ENCODE peak calls at places on chromosomes 12 and 14, in five cellular contexts. G is fibroblast of mammary gland, N is psoas muscle, Y is astrocyte of the spinal cord, R is RWPE2. O is an unnamed sample.

GRCh38 chr14:67999693-68000384 is 180.3 kb downstream of the RAD51B start:
- DNase-seq in Y (peak; percentile 81), G (peak; percentile 82), N (no peak), R (no peak), O (peak; percentile 60)

GRCh38 chr14:36129181-36129580 is 47.3 kb downstream of the PTCSC3 start:
- DNase-seq in G (no peak), N (no peak), Y (peak; percentile 5), R (no peak), O (peak; percentile 85)

GRCh38 chr12:111597731-111598636 is 1.1 kb downstream of the ATXN2 start:
- DNase-seq in N (peak; percentile 69), G (no peak), R (peak; percentile 54), Y (peak; percentile 29), O (peak; percentile 35)

GRCh38 chr12:115473257-115473956 is 789.4 kb upstream of the TBX3 start:
- DNase-seq in N (no peak), G (no peak), Y (no peak), R (no peak), O (peak; percentile 35)

GRCh38 chr12:24470050-24470449 is 478.9 kb downstream of the BCAT1 start:
- DNase-seq in R (no peak), N (no peak), Y (no peak), G (peak; percentile 72), O (peak; percentile 11)

GRCh38 chr12:89225401-89225800 is 126.9 kb downstream of the DUSP6 start:
- DNase-seq in G (peak; percentile 90), Y (peak; percentile 76), R (peak; percentile 74), N (no peak), O (peak; percentile 97)

GRCh38 chr14:72500234-72500838 is 393.6 kb downstream of the DPF3 start:
- DNase-seq in N (no peak), R (no peak), Y (no peak), G (peak; percentile 10), O (no peak)

GRCh38 chr14:104591506-104592291 is 12.1 kb downstream of the C14orf180 start:
- DNase-seq in R (no peak), Y (no peak), N (peak; percentile 36), G (no peak), O (no peak)

GRCh38 chr12:3698218-3698974 is 54.5 kb downstream of the CRACR2A start:
- DNase-seq in N (no peak), Y (peak; percentile 92), G (peak; percentile 97), R (no peak), O (peak; percentile 87)

GRCh38 chr12:9796916-9797315 is 30.4 kb upstream of the KLRF1 start:
- DNase-seq in Y (no peak), N (no peak), G (no peak), R (no peak), O (no peak)

GRCh38 chr12:99911967-99912366 is 72.8 kb downstream of the ANKS1B start:
- DNase-seq in N (no peak), R (no peak), G (peak; percentile 18), Y (no peak), O (no peak)

GRCh38 chr12:127133675-127134335 is 1133.2 kb upstream of the TMEM132C start:
- DNase-seq in G (no peak), Y (no peak), R (no peak), N (no peak), O (peak; percentile 41)

GRCh38 chr14:54360667-54361066 is 36.1 kb upstream of the CDKN3 start:
- DNase-seq in N (no peak), G (no peak), Y (no peak), R (no peak), O (no peak)

GRCh38 chr12:128920468-128920867 is 67.2 kb downstream of the GLT1D1 start:
- DNase-seq in Y (no peak), G (peak; percentile 41), R (no peak), N (no peak), O (peak; percentile 29)

GRCh38 chr12:51098611-51099010 is 15.2 kb upstream of the CSRNP2 start:
- DNase-seq in Y (no peak), G (peak; percentile 84), N (no peak), R (no peak), O (peak; percentile 31)

GRCh38 chr12:94218244-94218643 is 69.9 kb downstream of the PLXNC1 start:
- DNase-seq in Y (no peak), R (no peak), N (no peak), G (no peak), O (no peak)

GRCh38 chr12:62635630-62636029 is 169.0 kb downstream of the MON2 start:
- DNase-seq in R (no peak), N (no peak), Y (no peak), G (no peak), O (no peak)

GRCh38 chr14:98926151-98926550 is 345.8 kb downstream of the BCL11B start:
- DNase-seq in N (no peak), Y (no peak), G (no peak), R (peak; percentile 57), O (no peak)

GRCh38 chr12:121983546-121984205 is 38.0 kb upstream of the BCL7A start:
- DNase-seq in R (no peak), N (no peak), Y (no peak), G (no peak), O (no peak)

GRCh38 chr12:115872212-115872611 is 405.3 kb downstream of the MED13L start:
- DNase-seq in Y (no peak), N (no peak), R (no peak), G (no peak), O (no peak)

GRCh38 chr12:64584173-64584555 is 26.1 kb upstream of the RASSF3 start:
- DNase-seq in G (no peak), Y (no peak), R (no peak), N (no peak), O (no peak)

GRCh38 chr12:64583395-64584172 is 26.7 kb upstream of the RASSF3 start:
- DNase-seq in N (no peak), G (peak; percentile 36), Y (no peak), R (no peak), O (no peak)

GRCh38 chr12:64582111-64582510 is 28.2 kb upstream of the RASSF3 start:
- DNase-seq in G (no peak), R (no peak), Y (no peak), N (no peak), O (no peak)

GRCh38 chr12:64580681-64581080 is 29.6 kb upstream of the RASSF3 start:
- DNase-seq in R (no peak), N (no peak), G (no peak), Y (no peak), O (no peak)

GRCh38 chr12:64582862-64583261 is 27.4 kb upstream of the RASSF3 start:
- DNase-seq in R (no peak), N (no peak), Y (no peak), G (no peak), O (no peak)
- H3K4me3 ChIP-seq in R (no peak overlapping the region), N (no peak overlapping the region), Y (no peak overlapping the region), G (no peak overlapping the region), O (no peak overlapping the region)

DNA sequence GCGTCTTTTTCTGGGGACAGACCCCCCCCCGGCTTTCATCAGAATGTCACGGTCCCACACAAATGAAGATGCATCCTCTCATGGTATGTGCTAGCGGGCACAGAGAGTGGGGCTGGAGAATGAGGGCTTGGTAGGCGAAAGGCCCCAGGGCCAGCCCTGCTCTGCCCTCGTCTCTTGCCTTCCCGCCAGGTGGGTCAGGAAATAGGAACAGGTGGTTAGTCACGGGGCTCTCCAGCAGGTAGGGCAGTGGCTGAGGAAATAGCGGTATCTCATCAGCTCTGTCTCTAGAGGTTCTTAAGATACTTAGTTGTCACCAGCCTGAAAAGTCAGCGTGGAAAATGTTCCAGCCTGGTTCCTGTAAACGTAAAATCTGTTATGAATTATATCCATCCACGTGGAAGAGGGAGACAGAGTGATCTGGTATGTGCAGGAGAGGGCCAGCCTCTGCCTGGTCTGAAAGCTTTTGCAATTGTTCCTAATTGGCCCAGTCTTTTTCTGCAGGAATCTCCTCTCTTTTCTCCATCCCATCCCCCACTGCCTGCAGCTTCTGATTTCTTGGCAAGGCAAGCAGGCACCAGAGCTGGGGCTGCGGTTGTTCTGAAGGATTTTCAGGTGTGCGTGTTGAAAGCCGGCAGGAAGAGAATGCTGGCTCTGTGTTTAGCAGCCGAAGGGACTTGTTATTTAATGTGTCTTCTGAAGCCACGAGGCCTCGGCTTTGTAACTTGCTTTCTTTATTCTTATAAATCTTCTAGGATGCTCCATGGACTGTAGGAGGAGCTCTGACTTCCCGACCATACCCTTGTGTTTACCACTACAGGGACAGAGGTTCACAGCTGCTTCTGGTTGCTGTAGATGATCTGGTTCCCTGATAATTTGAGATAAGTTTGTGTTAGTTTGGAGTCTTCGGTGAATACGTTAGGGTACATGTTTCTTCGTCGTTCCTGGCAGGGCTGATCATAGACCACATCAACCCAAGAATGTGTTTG is 131.1 kb downstream of the CACNA1C start:
- DNase-seq in N (no peak), G (peak; percentile 86), R (no peak), Y (peak; percentile 59), O (no peak)
- TF ChIP-seq CTCF in N (no peak), G (peak; percentile 49), R (no peak), Y (peak; percentile 45), O (no peak)

DNA sequence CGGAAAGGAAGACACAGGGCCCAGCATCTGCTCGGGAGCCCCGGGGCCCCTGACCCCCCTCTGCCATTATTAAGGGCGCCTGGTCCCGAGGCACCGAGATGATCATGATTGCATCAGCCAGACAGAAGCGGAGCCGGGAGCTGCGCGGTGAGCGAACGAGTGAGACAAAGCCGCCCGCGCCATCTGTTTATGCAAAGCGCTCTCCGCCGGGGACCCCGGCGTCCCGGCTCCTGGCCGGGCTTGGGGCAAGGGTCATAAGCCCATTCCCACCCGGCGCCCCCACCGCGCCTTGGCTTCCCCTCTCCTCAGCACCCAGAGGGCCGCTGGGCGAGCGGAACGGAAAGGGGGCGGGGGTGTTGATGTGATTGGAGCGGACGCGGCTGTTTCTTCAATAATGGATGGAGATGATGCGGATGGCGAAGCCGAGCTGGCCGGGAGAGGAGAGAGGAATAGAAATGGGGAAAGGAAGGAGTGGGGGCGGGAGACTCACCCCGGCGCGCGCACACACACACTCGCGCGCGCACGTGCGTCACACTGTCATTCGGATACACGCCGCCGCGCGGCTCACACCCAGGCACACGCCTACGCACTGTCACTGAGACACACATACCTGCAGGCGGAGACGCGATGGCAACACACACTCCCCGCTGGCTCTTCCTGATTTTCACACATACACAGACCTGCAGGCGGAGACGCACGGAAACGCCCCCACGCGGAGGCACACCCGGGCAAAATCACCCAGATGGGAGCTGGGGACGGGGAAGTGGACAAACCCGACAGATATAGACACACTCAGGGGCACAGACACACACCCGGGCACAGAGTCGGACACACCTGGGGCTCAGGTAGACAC is 10.7 kb downstream of the STAC3 start:
- DNase-seq in Y (peak; percentile 48), R (peak; percentile 70), G (peak; percentile 47), N (peak; percentile 79), O (peak; percentile 77)
- H3K4me3 ChIP-seq in Y (peak overlapping the region; percentile 61), R (peak overlapping the region; percentile 51), G (peak overlapping the region; percentile 56), N (peak overlapping the region; percentile 65), O (peak overlapping the region; percentile 48)

GRCh38 chr12:33514893-33515292 is 75.3 kb upstream of the SYT10 start:
- DNase-seq in N (no peak), G (no peak), R (no peak), Y (no peak), O (peak; percentile 17)
- TF ChIP-seq CTCF in N (no peak), G (no peak), R (no peak), Y (no peak), O (peak; percentile 15)

GRCh38 chr14:94162466-94162865 is 11.7 kb upstream of the PPP4R4 start:
- DNase-seq in R (no peak), Y (no peak), N (no peak), G (no peak), O (no peak)
- H3K4me3 ChIP-seq in R (no peak overlapping the region), Y (no peak overlapping the region), N (no peak overlapping the region), G (no peak overlapping the region), O (no peak overlapping the region)

GRCh38 chr12:54021432-54022013 is 6.7 kb upstream of the HOXC6 start:
- DNase-seq in R (no peak), N (peak; percentile 85), G (peak; percentile 64), Y (no peak), O (peak; percentile 38)
- TF ChIP-seq CTCF in R (no peak), N (peak; percentile 43), G (peak; percentile 21), Y (no peak), O (peak; percentile 43)

GRCh38 chr12:6821271-6821673 is 349 bp upstream of the GPR162 start:
- DNase-seq in Y (peak; percentile 67), R (no peak), N (peak; percentile 78), G (peak; percentile 73), O (peak; percentile 29)
- H3K4me3 ChIP-seq in Y (peak overlapping the region; percentile 52), R (no peak overlapping the region), N (peak overlapping the region; percentile 60), G (peak overlapping the region; percentile 41), O (peak overlapping the region; percentile 18)